ENCODE peak calls at places on chromosomes 4 and X, in four cellular contexts. One of them, this sample, is unnamed.

GRCh38 chr4:186188107-186188506 is 3.3 kb upstream of the CYP4V2 start:
- DNase-seq in right lobe of liver: no peak
- DNase-seq in IMR-90: no peak
- DNase-seq in OCI-LY7: no peak
- DNase-seq in this sample: no peak

GRCh38 chr4:113952452-113953029 is 26.9 kb downstream of the ARSJ start:
- DNase-seq in right lobe of liver: no peak
- DNase-seq in IMR-90: peak; percentile 62
- DNase-seq in OCI-LY7: peak; percentile 50
- DNase-seq in this sample: no peak

GRCh38 chr4:169348541-169348940 is 77.8 kb upstream of the SH3RF1 start:
- DNase-seq in right lobe of liver: no peak
- DNase-seq in IMR-90: no peak
- DNase-seq in OCI-LY7: no peak
- DNase-seq in this sample: no peak

GRCh38 chrX:68249401-68249831 is 183.9 kb downstream of the OPHN1 start:
- DNase-seq in right lobe of liver: no peak
- DNase-seq in IMR-90: no peak
- DNase-seq in OCI-LY7: no peak
- DNase-seq in this sample: no peak

GRCh38 chr4:145934434-145935047 is 4.1 kb downstream of the ZNF827 start:
- DNase-seq in right lobe of liver: no peak
- DNase-seq in IMR-90: no peak
- DNase-seq in OCI-LY7: peak; percentile 39
- DNase-seq in this sample: no peak

GRCh38 chrX:118205421-118205820 is 88.8 kb upstream of the KLHL13 start:
- DNase-seq in right lobe of liver: no peak
- DNase-seq in IMR-90: no peak
- DNase-seq in OCI-LY7: no peak
- DNase-seq in this sample: no peak

GRCh38 chr4:184100297-184100885 is 117.3 kb downstream of the ENPP6 start:
- DNase-seq in right lobe of liver: peak; percentile 52
- DNase-seq in IMR-90: peak; percentile 26
- DNase-seq in OCI-LY7: peak; percentile 51
- DNase-seq in this sample: no peak

GRCh38 chrX:149909324-149910177 is 19.8 kb upstream of the HSFX4 start:
- DNase-seq in right lobe of liver: no peak
- DNase-seq in IMR-90: no peak
- DNase-seq in OCI-LY7: no peak
- DNase-seq in this sample: no peak

GRCh38 chr4:173257732-173258717 is 76.1 kb downstream of the HMGB2 start:
- DNase-seq in right lobe of liver: peak; percentile 37
- DNase-seq in IMR-90: peak; percentile 74
- DNase-seq in OCI-LY7: peak; percentile 76
- DNase-seq in this sample: peak; percentile 76

GRCh38 chr4:10762541-10762940 is 78.0 kb upstream of the CLNK start:
- DNase-seq in right lobe of liver: no peak
- DNase-seq in IMR-90: peak; percentile 91
- DNase-seq in OCI-LY7: no peak
- DNase-seq in this sample: no peak

GRCh38 chr4:8200302-8200975 is 1.3 kb downstream of the SH3TC1 start:
- DNase-seq in right lobe of liver: peak; percentile 59
- DNase-seq in IMR-90: peak; percentile 31
- DNase-seq in OCI-LY7: peak; percentile 81
- DNase-seq in this sample: no peak

GRCh38 chr4:1209821-1210220 is 37.4 kb upstream of the SPON2 start:
- DNase-seq in right lobe of liver: peak; percentile 37
- DNase-seq in IMR-90: peak; percentile 80
- DNase-seq in OCI-LY7: no peak
- DNase-seq in this sample: peak; percentile 89

GRCh38 chrX:107716816-107717700 is 58.5 kb downstream of the TSC22D3 start:
- DNase-seq in right lobe of liver: peak; percentile 85
- DNase-seq in IMR-90: peak; percentile 63
- DNase-seq in OCI-LY7: peak; percentile 87
- DNase-seq in this sample: peak; percentile 94

GRCh38 chr4:54050214-54050904 is 14.0 kb downstream of the CHIC2 start:
- DNase-seq in right lobe of liver: no peak
- DNase-seq in IMR-90: peak; percentile 78
- DNase-seq in OCI-LY7: no peak
- DNase-seq in this sample: no peak

GRCh38 chr4:63563288-63564014 is 845.8 kb downstream of the TECRL start:
- DNase-seq in right lobe of liver: no peak
- DNase-seq in IMR-90: no peak
- DNase-seq in OCI-LY7: no peak
- DNase-seq in this sample: no peak

GRCh38 chr4:101835121-101835904 is 44.8 kb downstream of the BANK1 start:
- DNase-seq in right lobe of liver: no peak
- DNase-seq in IMR-90: peak; percentile 31
- DNase-seq in OCI-LY7: no peak
- DNase-seq in this sample: no peak

GRCh38 chr4:1973218-1973617 is 35.6 kb downstream of the NELFA start:
- DNase-seq in right lobe of liver: no peak
- DNase-seq in IMR-90: no peak
- DNase-seq in OCI-LY7: no peak
- DNase-seq in this sample: peak; percentile 32

DNA sequence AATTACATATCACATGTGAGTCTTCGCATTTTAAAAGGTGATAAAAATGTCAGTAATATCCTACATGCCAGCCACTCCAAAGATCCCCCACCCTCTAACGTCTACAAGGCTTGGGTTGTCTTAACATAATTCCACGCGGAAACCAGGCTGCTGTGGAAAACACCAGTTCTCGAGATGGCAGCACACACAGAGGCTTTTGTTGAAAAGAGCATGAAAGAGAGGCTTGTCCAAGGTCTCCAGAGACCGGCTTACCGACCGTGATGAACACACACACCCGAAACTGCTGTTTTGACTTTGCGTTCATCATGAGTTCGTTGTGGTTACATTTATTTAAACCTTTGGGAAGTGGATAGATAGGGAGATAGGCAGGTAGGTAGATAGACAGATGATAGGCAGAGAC is 87.9 kb downstream of the CRLF2 start:
- DNase-seq in right lobe of liver: no peak
- DNase-seq in IMR-90: no peak
- DNase-seq in OCI-LY7: no peak
- DNase-seq in this sample: no peak
- H3K4me3 ChIP-seq in right lobe of liver: no peak overlapping the region
- H3K4me3 ChIP-seq in IMR-90: no peak overlapping the region
- H3K4me3 ChIP-seq in OCI-LY7: no peak overlapping the region
- H3K4me3 ChIP-seq in this sample: no peak overlapping the region

GRCh38 chrX:84186603-84187358 is 1.2 kb downstream of the RPS6KA6 start:
- DNase-seq in right lobe of liver: no peak
- DNase-seq in IMR-90: peak; percentile 5
- DNase-seq in OCI-LY7: no peak
- DNase-seq in this sample: no peak

GRCh38 chrX:84189125-84189524 is 1.1 kb upstream of the RPS6KA6 start:
- DNase-seq in right lobe of liver: no peak
- DNase-seq in IMR-90: no peak
- DNase-seq in OCI-LY7: no peak
- DNase-seq in this sample: no peak

GRCh38 chrX:84188320-84188834 is 378 bp upstream of the RPS6KA6 start:
- DNase-seq in right lobe of liver: peak; percentile 54
- DNase-seq in IMR-90: peak; percentile 64
- DNase-seq in OCI-LY7: no peak
- DNase-seq in this sample: peak; percentile 86

GRCh38 chrX:84192006-84192405 is 4.0 kb upstream of the RPS6KA6 start:
- DNase-seq in right lobe of liver: no peak
- DNase-seq in IMR-90: no peak
- DNase-seq in OCI-LY7: no peak
- DNase-seq in this sample: no peak

GRCh38 chrX:84187501-84188319 is at the start of gene RPS6KA6:
- DNase-seq in right lobe of liver: peak; percentile 31
- DNase-seq in IMR-90: peak; percentile 22
- DNase-seq in OCI-LY7: no peak
- DNase-seq in this sample: peak; percentile 48
- H3K4me3 ChIP-seq in right lobe of liver: peak within 1 kb of the TSS; percentile 56
- H3K4me3 ChIP-seq in IMR-90: peak within 1 kb of the TSS; percentile 68
- H3K4me3 ChIP-seq in OCI-LY7: no peak within 1 kb of the TSS
- H3K4me3 ChIP-seq in this sample: peak within 1 kb of the TSS; percentile 67

DNA sequence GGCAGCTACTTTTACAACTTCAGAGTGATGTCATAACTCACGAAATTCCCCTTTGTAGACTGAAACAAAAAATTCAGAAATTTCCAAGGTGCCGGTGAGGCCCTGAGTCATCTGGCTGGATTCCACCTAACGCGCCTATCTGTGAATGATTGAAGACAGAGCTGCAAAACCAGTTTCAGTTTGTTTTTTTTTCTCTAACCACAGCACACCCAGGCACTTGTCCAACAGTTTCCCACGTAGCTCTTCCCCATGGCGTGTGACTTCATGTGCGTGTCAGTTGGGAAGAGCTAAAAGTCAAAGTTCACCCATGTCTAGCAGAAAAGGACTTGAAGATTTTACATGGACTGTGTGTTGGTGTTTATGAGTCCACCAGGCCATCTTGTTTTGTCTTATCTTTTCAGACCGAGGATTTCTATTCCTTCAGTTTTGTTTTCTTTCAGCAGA is 16.3 kb downstream of the TCEANC start:
- DNase-seq in right lobe of liver: peak; percentile 67
- DNase-seq in IMR-90: peak; percentile 99
- DNase-seq in OCI-LY7: no peak
- DNase-seq in this sample: peak; percentile 69
- H3K4me3 ChIP-seq in right lobe of liver: no peak overlapping the region
- H3K4me3 ChIP-seq in IMR-90: no peak overlapping the region
- H3K4me3 ChIP-seq in OCI-LY7: no peak overlapping the region
- H3K4me3 ChIP-seq in this sample: no peak overlapping the region

GRCh38 chr4:119034276-119035008 is 101.2 kb upstream of the MYOZ2 start:
- DNase-seq in right lobe of liver: no peak
- DNase-seq in IMR-90: no peak
- DNase-seq in OCI-LY7: no peak
- DNase-seq in this sample: no peak
- H3K4me3 ChIP-seq in right lobe of liver: no peak overlapping the region
- H3K4me3 ChIP-seq in IMR-90: no peak overlapping the region
- H3K4me3 ChIP-seq in OCI-LY7: no peak overlapping the region
- H3K4me3 ChIP-seq in this sample: no peak overlapping the region

GRCh38 chr4:140721088-140721421 is 35.1 kb downstream of the TBC1D9 start:
- DNase-seq in right lobe of liver: no peak
- DNase-seq in IMR-90: no peak
- DNase-seq in OCI-LY7: peak; percentile 76
- DNase-seq in this sample: no peak
- H3K4me3 ChIP-seq in right lobe of liver: no peak overlapping the region
- H3K4me3 ChIP-seq in IMR-90: no peak overlapping the region
- H3K4me3 ChIP-seq in OCI-LY7: peak overlapping the region; percentile 65
- H3K4me3 ChIP-seq in this sample: no peak overlapping the region

DNA sequence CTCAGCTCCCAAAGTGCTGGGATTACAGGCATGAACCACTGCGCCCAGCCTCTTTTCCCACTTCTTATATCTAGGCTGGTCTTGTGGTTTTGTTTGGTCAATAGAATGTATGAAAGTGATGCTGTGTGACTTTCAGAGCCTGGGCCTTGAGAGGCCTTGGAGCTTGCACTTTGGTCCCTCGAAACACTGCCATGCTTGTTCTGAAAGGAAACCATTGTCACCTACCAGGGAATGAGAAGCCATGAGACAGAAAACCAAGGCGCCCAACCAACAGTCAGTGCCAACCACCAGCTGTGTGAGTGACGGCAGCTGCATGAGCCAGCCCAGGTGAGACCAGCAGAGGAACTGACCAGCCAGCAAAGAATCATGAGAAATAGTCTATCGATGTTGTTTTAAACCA is 57.4 kb downstream of the SCD5 start:
- DNase-seq in right lobe of liver: no peak
- DNase-seq in IMR-90: no peak
- DNase-seq in OCI-LY7: no peak
- DNase-seq in this sample: no peak
- H3K4me3 ChIP-seq in right lobe of liver: no peak overlapping the region
- H3K4me3 ChIP-seq in IMR-90: no peak overlapping the region
- H3K4me3 ChIP-seq in OCI-LY7: no peak overlapping the region
- H3K4me3 ChIP-seq in this sample: no peak overlapping the region

DNA sequence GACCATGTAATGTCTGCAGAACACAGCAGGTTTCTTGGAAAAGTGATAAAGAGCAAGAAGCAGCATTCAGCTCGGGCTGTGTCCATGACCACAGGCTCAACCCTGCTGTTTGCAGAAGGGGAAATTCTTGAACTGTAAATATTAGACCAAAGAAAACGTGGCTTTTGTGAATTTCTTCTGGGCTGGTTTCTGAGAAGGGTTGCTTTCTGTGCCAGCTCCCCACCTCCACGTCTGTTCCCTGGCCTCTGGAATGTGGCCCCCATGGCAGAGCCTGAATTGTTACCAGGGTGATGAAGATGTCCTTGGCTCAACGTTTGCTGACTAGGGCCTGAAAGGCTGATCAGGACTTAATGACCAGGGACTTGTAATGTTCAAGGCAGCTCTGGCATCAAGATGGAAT is 116.0 kb downstream of the CPEB2 start:
- DNase-seq in right lobe of liver: peak; percentile 44
- DNase-seq in IMR-90: no peak
- DNase-seq in OCI-LY7: no peak
- DNase-seq in this sample: no peak
- H3K4me3 ChIP-seq in right lobe of liver: no peak overlapping the region
- H3K4me3 ChIP-seq in IMR-90: no peak overlapping the region
- H3K4me3 ChIP-seq in OCI-LY7: no peak overlapping the region
- H3K4me3 ChIP-seq in this sample: no peak overlapping the region

DNA sequence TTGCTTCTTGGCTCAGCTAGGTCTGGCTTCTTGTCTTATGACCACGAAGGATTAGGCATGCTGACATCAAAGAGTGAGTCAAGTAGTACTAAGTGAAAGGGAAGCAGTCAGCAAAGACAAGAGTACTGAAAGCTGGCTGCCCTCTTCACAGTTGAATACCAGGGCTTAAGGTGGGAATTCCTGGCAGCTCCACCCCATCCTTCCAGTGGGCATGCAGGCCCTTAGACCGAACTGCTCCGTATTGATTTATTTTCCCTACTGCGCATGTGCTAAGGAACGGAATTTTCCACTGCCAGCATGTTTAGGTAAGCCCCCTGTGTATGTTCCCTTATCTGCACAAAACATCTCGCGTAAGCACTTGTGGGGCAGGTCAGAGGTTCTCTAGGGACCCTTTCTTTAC is 2320.1 kb downstream of the ARAP2 start:
- DNase-seq in right lobe of liver: no peak
- DNase-seq in IMR-90: peak; percentile 37
- DNase-seq in OCI-LY7: no peak
- DNase-seq in this sample: no peak
- H3K4me3 ChIP-seq in right lobe of liver: no peak overlapping the region
- H3K4me3 ChIP-seq in IMR-90: no peak overlapping the region
- H3K4me3 ChIP-seq in OCI-LY7: no peak overlapping the region
- H3K4me3 ChIP-seq in this sample: no peak overlapping the region

This sample was measured in aorta.